ENCODE peak calls at places on chromosomes 2 and 18, in eight cellular contexts. Q is OCI-LY7; H is tibial artery; J is A549; D is pancreas; S is dorsolateral prefrontal cortex; M is thoracic aorta; W is CD8-positive, alpha-beta T cell. R is an unnamed sample.
A peak's percentile ranks its signal among the peaks of the same experiment; 100 is the strongest.

GRCh38 chr2:105032476-105032875 is 5.4 kb upstream of the MRPS9 start:
- DNase-seq in Q (no peak), H (no peak), J (no peak), D (no peak), S (no peak), M (no peak), W (no peak), R (no peak)

GRCh38 chr18:60247103-60247502 is 125.5 kb downstream of the MC4R start:
- DNase-seq in Q (peak; percentile 66), H (no peak), J (no peak), D (no peak), S (no peak), M (no peak), W (no peak), R (no peak)

GRCh38 chr2:130251520-130251864 is 53.3 kb upstream of the TUBA3E start:
- DNase-seq in Q (no peak), H (no peak), J (no peak), D (no peak), S (no peak), M (no peak), W (no peak), R (no peak)

GRCh38 chr2:61356261-61356957 is 114.5 kb downstream of the USP34 start:
- DNase-seq in Q (no peak), H (no peak), J (no peak), D (no peak), S (no peak), M (no peak), W (no peak), R (no peak)

GRCh38 chr18:54961868-54962267 is 2.6 kb upstream of the CCDC68 start:
- DNase-seq in Q (no peak), H (no peak), J (no peak), D (no peak), S (no peak), M (no peak), W (no peak), R (no peak)

GRCh38 chr2:31235504-31235902 is 1.6 kb downstream of the EHD3 start:
- DNase-seq in Q (no peak), H (no peak), J (no peak), D (no peak), S (no peak), M (no peak), W (peak; percentile 40), R (no peak)

GRCh38 chr2:33014268-33014667 is 67.5 kb downstream of the LTBP1 start:
- DNase-seq in Q (no peak), H (no peak), J (no peak), D (no peak), S (no peak), M (no peak), W (no peak), R (no peak)

GRCh38 chr18:9719421-9719981 is 11.4 kb downstream of the RAB31 start:
- DNase-seq in Q (no peak), H (no peak), J (peak; percentile 67), D (no peak), S (no peak), M (no peak), W (no peak), R (no peak)

GRCh38 chr2:206562375-206562774 is 79.9 kb upstream of the FAM237A start:
- DNase-seq in Q (no peak), H (no peak), J (no peak), D (no peak), S (no peak), M (no peak), W (no peak), R (no peak)

GRCh38 chr18:52236134-52236533 is 103.9 kb upstream of the DCC start:
- DNase-seq in Q (no peak), H (no peak), J (no peak), D (no peak), S (no peak), M (no peak), W (no peak), R (no peak)

GRCh38 chr18:26654173-26655009 is 106.0 kb upstream of the KCTD1 start:
- DNase-seq in Q (no peak), H (no peak), J (no peak), D (no peak), S (no peak), M (no peak), W (no peak), R (no peak)

GRCh38 chr2:134739879-134740301 is 21.1 kb upstream of the TMEM163 start:
- DNase-seq in Q (peak; percentile 95), H (peak; percentile 42), J (no peak), D (no peak), S (no peak), M (no peak), W (no peak), R (no peak)

GRCh38 chr18:26460449-26461091 is 87.8 kb downstream of the KCTD1 start:
- DNase-seq in Q (peak; percentile 87), H (no peak), J (no peak), D (peak; percentile 37), S (no peak), M (no peak), W (no peak), R (no peak)

DNA sequence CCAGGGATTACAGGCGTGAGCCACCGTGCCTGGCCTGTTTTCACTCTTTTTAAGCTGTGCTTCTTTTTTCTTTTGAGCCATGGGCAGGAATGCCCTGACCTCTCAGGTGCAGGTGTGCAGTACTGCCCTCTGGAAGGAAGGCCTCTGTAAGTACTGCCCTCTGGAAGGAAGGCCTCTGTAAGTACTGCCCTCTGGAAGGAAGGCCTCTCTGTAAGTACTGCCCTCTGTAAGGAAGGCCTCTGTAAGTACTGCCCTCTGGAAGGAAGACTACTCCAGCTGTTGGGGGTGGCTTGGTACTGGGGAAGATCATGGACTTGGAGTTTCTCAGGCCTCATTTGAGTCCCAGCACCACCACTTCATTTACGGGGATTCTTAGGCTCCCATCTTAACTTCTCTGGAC is 248.5 kb upstream of the ID2 start:
- DNase-seq in Q (no peak), H (no peak), J (no peak), D (no peak), S (no peak), M (no peak), W (no peak), R (no peak)
- TF ChIP-seq CTCF in Q (no peak), H (no peak), J (no peak), D (no peak), S (no peak), M (no peak), W (no peak), R (no peak)

GRCh38 chr2:193841389-193842150 is 1646.8 kb upstream of the TMEFF2 start:
- DNase-seq in Q (no peak), H (no peak), J (no peak), D (no peak), S (no peak), M (no peak), W (no peak), R (no peak)

GRCh38 chr2:193843675-193844074 is 1648.9 kb upstream of the TMEFF2 start:
- DNase-seq in Q (no peak), H (no peak), J (no peak), D (no peak), S (no peak), M (no peak), W (no peak), R (no peak)

GRCh38 chr2:193845604-193846003 is 1650.9 kb upstream of the TMEFF2 start:
- DNase-seq in Q (no peak), H (no peak), J (no peak), D (no peak), S (no peak), M (no peak), W (no peak), R (no peak)

GRCh38 chr2:193847991-193848390 is 1653.3 kb upstream of the TMEFF2 start:
- DNase-seq in Q (no peak), H (no peak), J (no peak), D (no peak), S (no peak), M (no peak), W (no peak), R (no peak)

DNA sequence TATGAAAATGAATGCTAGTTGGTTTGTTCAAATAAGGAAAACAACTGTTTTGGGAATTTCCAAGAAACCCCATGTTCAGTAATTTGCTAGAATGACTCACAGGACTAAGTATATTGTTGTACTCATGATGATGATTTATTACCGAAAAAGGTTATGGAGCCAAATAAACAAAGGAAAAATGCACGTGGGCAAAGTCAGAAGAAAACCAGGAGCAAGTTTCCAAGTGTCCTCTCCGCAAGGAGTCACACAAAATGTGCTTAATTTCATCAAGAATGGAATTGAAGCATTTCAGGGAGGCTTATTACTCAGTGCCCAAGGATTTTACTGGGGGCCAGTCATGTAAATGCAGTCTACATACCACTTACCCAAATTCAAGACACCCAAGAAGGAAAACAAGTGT is 1652.4 kb upstream of the TMEFF2 start:
- DNase-seq in Q (no peak), H (no peak), J (no peak), D (no peak), S (no peak), M (no peak), W (no peak), R (no peak)
- H3K4me3 ChIP-seq in Q (no peak overlapping the region), H (no peak overlapping the region), J (no peak overlapping the region), D (no peak overlapping the region), S (no peak overlapping the region), M (no peak overlapping the region), W (no peak overlapping the region), R (no peak overlapping the region)

DNA sequence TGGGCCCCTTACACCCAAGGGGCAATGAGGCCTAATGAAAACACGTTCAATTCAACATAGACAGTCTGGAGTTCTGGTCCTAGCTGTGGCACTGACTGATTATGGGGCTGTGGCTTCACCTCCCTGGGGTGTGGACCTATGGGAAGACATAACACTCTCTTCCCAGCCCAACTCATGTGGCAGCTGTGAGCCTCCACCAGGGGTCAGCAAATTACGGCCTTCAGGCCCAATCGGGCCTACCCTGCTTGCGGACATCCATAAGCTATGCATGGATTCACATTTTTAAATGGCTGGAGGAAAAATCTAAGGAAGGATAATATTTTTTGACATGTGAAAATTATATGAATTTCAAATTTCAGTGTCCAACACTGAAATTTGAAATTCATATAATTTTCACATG is 101.3 kb downstream of the LOXHD1 start:
- DNase-seq in Q (peak; percentile 6), H (no peak), J (peak; percentile 40), D (no peak), S (peak; percentile 60), M (no peak), W (no peak), R (peak; percentile 55)
- TF ChIP-seq CTCF in Q (peak; percentile 53), H (no peak), J (peak; percentile 32), D (no peak), S (peak; percentile 42), M (no peak), W (no peak), R (peak; percentile 51)

GRCh38 chr18:37567061-37567993 is 1.7 kb upstream of the CELF4 start:
- DNase-seq in Q (no peak), H (no peak), J (no peak), D (no peak), S (no peak), M (no peak), W (no peak), R (no peak)

GRCh38 chr18:37567994-37568359 is 2.4 kb upstream of the CELF4 start:
- DNase-seq in Q (no peak), H (no peak), J (no peak), D (no peak), S (no peak), M (no peak), W (no peak), R (no peak)

GRCh38 chr18:37565138-37565984 is at the start of gene CELF4:
- DNase-seq in Q (no peak), H (no peak), J (no peak), D (no peak), S (no peak), M (no peak), W (no peak), R (no peak)

GRCh38 chr18:37565985-37566478 is 434 bp upstream of the CELF4 start:
- DNase-seq in Q (no peak), H (no peak), J (peak; percentile 32), D (peak; percentile 39), S (peak; percentile 82), M (no peak), W (no peak), R (peak; percentile 63)

GRCh38 chr18:37566479-37567060 is 972 bp upstream of the CELF4 start:
- DNase-seq in Q (no peak), H (no peak), J (no peak), D (no peak), S (no peak), M (no peak), W (no peak), R (no peak)
- H3K4me3 ChIP-seq in Q (no peak overlapping the region), H (peak overlapping the region; percentile 51), J (peak overlapping the region; percentile 41), D (peak overlapping the region; percentile 37), S (peak overlapping the region; percentile 89), M (peak overlapping the region; percentile 82), W (no peak overlapping the region), R (peak overlapping the region; percentile 43)

R was measured in heart left ventricle.